ENCODE peak calls at places on chromosomes 11 and 22, in ten cellular contexts. J is adrenal gland; R is CD8-positive, alpha-beta memory T cell; Q is sigmoid colon; D is transverse colon; P is mammary epithelial cell; H is heart right ventricle; T is small intestine; F is effector memory CD4-positive, alpha-beta T cell; Y is lung. Z is an unnamed sample. For H3K4me1, the result is how much of the 10 kb centered on the place peaks cover.

GRCh38 chr11:83573097-83573496 is 286.9 kb upstream of the CCDC90B start:
- DNase-seq in R (no peak), J (no peak), Q (no peak), D (no peak), F (no peak), T (peak), Y (no peak), P (peak), H (no peak), Z (no peak)

GRCh38 chr22:41969110-41969646 is at the start of gene SEPTIN3:
- DNase-seq in R (no peak), F (no peak), D (no peak), Q (no peak), P (no peak), J (no peak), T (no peak), Y (no peak), H (no peak), Z (no peak)

GRCh38 chr22:36332623-36333331 is 55.0 kb downstream of the MYH9 start:
- DNase-seq in J (no peak), F (peak), R (peak), H (no peak), D (peak), T (no peak), Q (no peak), Y (no peak), P (peak), Z (no peak)

GRCh38 chr11:6303657-6304056 is 16.6 kb downstream of the CAVIN3 start:
- DNase-seq in T (no peak), Y (peak), R (no peak), H (no peak), F (no peak), J (no peak), D (no peak), P (no peak), Q (no peak), Z (no peak)

GRCh38 chr11:111836766-111837165 is 34.6 kb downstream of the ALG9 start:
- DNase-seq in Y (no peak), R (no peak), H (no peak), D (no peak), P (no peak), F (no peak), J (no peak), T (peak), Q (no peak), Z (no peak)

GRCh38 chr11:38687008-38687407 is 2089.0 kb upstream of the RAG2 start:
- DNase-seq in P (no peak), R (no peak), Y (no peak), D (no peak), Q (no peak), F (no peak), J (no peak), T (no peak), H (no peak), Z (no peak)

GRCh38 chr11:96259053-96259837 is 83.8 kb downstream of the MAML2 start:
- DNase-seq in Q (no peak), J (no peak), P (peak), Y (no peak), T (peak), F (no peak), R (no peak), H (no peak), D (no peak), Z (no peak)

GRCh38 chr11:35343033-35343598 is 76.2 kb downstream of the SLC1A2 start:
- DNase-seq in J (no peak), H (no peak), P (no peak), R (no peak), T (peak), F (peak), D (no peak), Q (no peak), Y (no peak), Z (no peak)

GRCh38 chr11:123069878-123070821 is 8.2 kb upstream of the HSPA8 start:
- DNase-seq in Q (no peak), J (no peak), Y (no peak), D (no peak), H (no peak), P (no peak), T (peak), F (no peak), R (no peak), Z (no peak)

GRCh38 chr22:23533328-23533762 is 46.7 kb downstream of the IGLL1 start:
- DNase-seq in H (no peak), Y (no peak), P (peak), D (no peak), R (no peak), J (peak), T (no peak), Q (peak), F (no peak), Z (no peak)

GRCh38 chr11:124961972-124962609 is 8.1 kb downstream of the CCDC15 start:
- DNase-seq in R (no peak), J (peak), D (no peak), P (peak), Q (no peak), Y (no peak), F (no peak), H (no peak), T (peak), Z (no peak)

GRCh38 chr11:93648168-93648567 is 13.3 kb upstream of the CEP295 start:
- DNase-seq in F (no peak), H (no peak), T (peak), D (no peak), P (peak), J (no peak), R (no peak), Y (no peak), Q (no peak), Z (no peak)

GRCh38 chr22:38970548-38970947 is 11.6 kb upstream of the APOBEC3B start:
- DNase-seq in T (no peak), J (no peak), R (no peak), D (no peak), H (no peak), P (no peak), Y (no peak), F (no peak), Q (no peak), Z (no peak)

GRCh38 chr22:23834830-23835772 is 3.7 kb downstream of the DERL3 start:
- DNase-seq in J (no peak), F (no peak), P (no peak), H (peak), Q (peak), T (no peak), Y (no peak), R (no peak), D (peak), Z (no peak)

GRCh38 chr11:102929966-102930365 is 25.6 kb downstream of the MMP13 start:
- DNase-seq in D (no peak), F (no peak), J (no peak), H (no peak), Y (no peak), P (peak), Q (no peak), T (peak), R (no peak), Z (no peak)

GRCh38 chr11:21785351-21785750 is 407.5 kb upstream of the ANO5 start:
- DNase-seq in T (no peak), R (no peak), F (no peak), Y (no peak), P (no peak), J (no peak), H (no peak), D (no peak), Q (no peak), Z (no peak)

GRCh38 chr11:100910808-100911207 is 218.8 kb downstream of the PGR start:
- DNase-seq in R (no peak), Q (no peak), J (no peak), P (no peak), F (no peak), T (no peak), H (no peak), Y (no peak), D (no peak), Z (no peak)

GRCh38 chr11:18383388-18384156 is 10.8 kb upstream of the LDHA start:
- DNase-seq in F (peak), J (peak), Y (peak), H (peak), R (peak), T (peak), Q (peak), D (peak), P (peak), Z (peak)

GRCh38 chr11:76620471-76620870 is 50.1 kb downstream of the LRRC32 start:
- DNase-seq in Q (no peak), H (no peak), P (peak), F (no peak), D (no peak), R (no peak), T (no peak), J (no peak), Y (no peak), Z (no peak)

GRCh38 chr22:29216873-29217666 is 11.4 kb downstream of the EMID1 start:
- DNase-seq in Q (peak), H (no peak), J (peak), R (no peak), T (no peak), D (no peak), Y (no peak), F (no peak), P (peak), Z (no peak)

GRCh38 chr22:29972121-29972520 is 89.1 kb downstream of the MTMR3 start:
- DNase-seq in H (no peak), Q (no peak), Y (no peak), T (no peak), J (no peak), F (no peak), P (no peak), D (no peak), R (no peak), Z (no peak)

GRCh38 chr11:130358398-130358797 is 43.7 kb upstream of the ZBTB44 start:
- DNase-seq in T (no peak), J (no peak), R (no peak), Y (no peak), H (no peak), D (no peak), P (no peak), F (no peak), Q (no peak), Z (no peak)

GRCh38 chr11:70727899-70728620 is 329.7 kb downstream of the CTTN start:
- DNase-seq in D (no peak), P (no peak), H (no peak), R (no peak), Y (no peak), Q (no peak), T (no peak), J (no peak), F (no peak), Z (no peak)

GRCh38 chr11:83827940-83828554 is 541.9 kb upstream of the CCDC90B start:
- DNase-seq in F (no peak), D (no peak), Y (no peak), J (no peak), Q (no peak), T (peak), P (no peak), H (no peak), R (no peak), Z (no peak)

GRCh38 chr11:1112351-1113191 is 37.9 kb downstream of the MUC2 start:
- DNase-seq in H (no peak), Q (peak), J (no peak), T (peak), Y (no peak), R (no peak), F (no peak), D (no peak), P (no peak), Z (no peak)

GRCh38 chr11:81237139-81237538 is 1496.5 kb downstream of the FAM181B start:
- DNase-seq in Y (no peak), R (no peak), H (no peak), J (peak), T (peak), Q (no peak), F (no peak), P (peak), D (no peak), Z (no peak)

GRCh38 chr11:6307879-6308278 is 12.4 kb downstream of the CAVIN3 start:
- DNase-seq in D (no peak), P (no peak), H (no peak), Q (no peak), R (no peak), T (no peak), J (no peak), F (no peak), Y (no peak), Z (no peak)

GRCh38 chr11:78336877-78337553 is 80.6 kb downstream of the GAB2 start:
- DNase-seq in P (no peak), H (no peak), R (no peak), T (peak), F (no peak), Q (no peak), J (no peak), D (no peak), Y (no peak), Z (no peak)

DNA sequence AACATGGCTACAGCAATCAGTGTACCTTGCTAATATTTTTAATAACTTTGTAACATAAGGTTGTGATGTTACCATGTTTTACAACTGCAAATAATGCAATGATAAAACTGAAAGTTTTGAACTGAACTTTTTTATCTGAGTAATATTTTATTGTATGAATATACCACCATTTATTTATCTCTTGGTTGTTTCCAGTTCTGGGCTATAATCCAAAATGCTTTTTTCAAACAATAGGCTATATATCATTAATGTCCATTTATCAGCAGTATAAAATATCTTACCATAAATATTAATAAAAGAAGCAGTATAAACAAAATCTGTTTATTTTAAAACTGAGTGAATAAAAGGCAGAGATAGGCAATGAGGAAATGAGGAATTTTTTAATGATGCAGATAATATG is 63.3 kb downstream of the SIK3 start:
- DNase-seq in D (no peak), J (no peak), R (no peak), T (no peak), P (no peak), F (no peak), Y (no peak), Q (no peak), H (no peak), Z (no peak)
- H3K4me1 ChIP-seq in D (under half), J (under half), R (under half), T (under half), P (under half), F (under half), Y (under half), Q (under half), H (under half), Z (under half)

GRCh38 chr11:67268036-67268683 is 1.9 kb downstream of the GRK2 start:
- DNase-seq in R (peak), Q (peak), F (no peak), J (no peak), H (peak), P (no peak), T (no peak), Y (no peak), D (peak), Z (no peak)
- H3K4me1 ChIP-seq in R (half or more), Q (half or more), F (half or more), J (under half), H (half or more), P (under half), T (under half), Y (under half), D (half or more), Z (half or more)

GRCh38 chr11:86067230-86068137 is 1.4 kb downstream of the PICALM start:
- DNase-seq in D (no peak), R (no peak), J (no peak), F (no peak), Y (no peak), H (no peak), T (peak), P (peak), Q (no peak), Z (no peak)
- H3K4me1 ChIP-seq in D (under half), R (under half), J (under half), F (under half), Y (under half), H (half or more), T (under half), P (under half), Q (under half), Z (half or more)

GRCh38 chr11:60841797-60842687 is at the start of gene CCDC86:
- DNase-seq in D (peak), R (peak), Q (peak), P (peak), F (peak), J (peak), H (peak), Y (peak), T (peak), Z (peak)
- H3K4me1 ChIP-seq in D (under half), R (under half), Q (under half), P (under half), F (under half), J (under half), H (half or more), Y (under half), T (under half), Z (under half)

GRCh38 chr22:26565181-26565580 is 24.8 kb downstream of the TPST2 start:
- DNase-seq in H (no peak), Q (no peak), J (no peak), R (no peak), Y (no peak), T (no peak), D (no peak), F (no peak), P (peak), Z (no peak)

GRCh38 chr22:26566994-26567393 is 22.9 kb downstream of the TPST2 start:
- DNase-seq in J (no peak), D (no peak), F (no peak), R (no peak), T (no peak), Q (no peak), Y (no peak), P (no peak), H (no peak), Z (no peak)

GRCh38 chr22:26564181-26564580 is 25.8 kb downstream of the TPST2 start:
- DNase-seq in R (no peak), Q (no peak), F (no peak), P (peak), J (no peak), H (no peak), T (no peak), Y (no peak), D (no peak), Z (no peak)

GRCh38 chr22:26564672-26565071 is 25.3 kb downstream of the TPST2 start:
- DNase-seq in R (no peak), F (no peak), J (no peak), D (no peak), T (no peak), Q (no peak), P (no peak), H (no peak), Y (no peak), Z (no peak)

GRCh38 chr22:26565889-26566288 is 24.0 kb downstream of the TPST2 start:
- DNase-seq in R (no peak), J (no peak), P (no peak), F (no peak), T (no peak), Q (no peak), H (no peak), Y (no peak), D (no peak), Z (no peak)
- H3K4me1 ChIP-seq in R (under half), J (under half), P (half or more), F (under half), T (under half), Q (under half), H (under half), Y (under half), D (under half), Z (under half)

GRCh38 chr11:12841946-12842630 is 167.0 kb upstream of the RASSF10 start:
- DNase-seq in D (no peak), Q (no peak), T (no peak), P (peak), H (no peak), F (no peak), Y (no peak), J (peak), R (no peak), Z (no peak)

GRCh38 chr11:12846766-12847615 is 162.1 kb upstream of the RASSF10 start:
- DNase-seq in P (no peak), D (no peak), Q (no peak), F (no peak), T (no peak), J (no peak), R (no peak), Y (no peak), H (no peak), Z (no peak)

GRCh38 chr11:12845739-12846358 is 163.3 kb upstream of the RASSF10 start:
- DNase-seq in J (no peak), F (no peak), R (no peak), P (no peak), H (peak), Q (peak), D (peak), Y (no peak), T (peak), Z (no peak)

GRCh38 chr11:12840871-12841516 is 166.8 kb downstream of the TEAD1 start:
- DNase-seq in J (no peak), P (peak), T (no peak), D (no peak), Y (no peak), Q (no peak), H (no peak), F (no peak), R (no peak), Z (no peak)

GRCh38 chr11:12842933-12843636 is 166.0 kb upstream of the RASSF10 start:
- DNase-seq in Y (no peak), R (no peak), D (no peak), J (peak), F (no peak), Q (no peak), P (peak), T (no peak), H (no peak), Z (no peak)
- H3K4me1 ChIP-seq in Y (under half), R (under half), D (half or more), J (under half), F (under half), Q (half or more), P (half or more), T (under half), H (half or more), Z (half or more)

GRCh38 chr11:114181752-114182151 is 114.4 kb upstream of the NNMT start:
- DNase-seq in R (no peak), P (no peak), Y (no peak), F (no peak), T (no peak), H (no peak), Q (no peak), J (no peak), D (no peak), Z (no peak)

GRCh38 chr11:114182471-114182968 is 113.7 kb upstream of the NNMT start:
- DNase-seq in H (no peak), D (no peak), Y (no peak), F (no peak), T (no peak), J (no peak), P (no peak), Q (no peak), R (no peak), Z (no peak)

GRCh38 chr11:114185436-114185835 is 110.8 kb upstream of the NNMT start:
- DNase-seq in D (no peak), R (peak), Q (no peak), Y (no peak), J (no peak), T (no peak), P (no peak), H (no peak), F (no peak), Z (no peak)

GRCh38 chr11:114181195-114181594 is 115.0 kb upstream of the NNMT start:
- DNase-seq in F (no peak), R (no peak), Q (no peak), H (no peak), D (no peak), J (no peak), T (no peak), Y (no peak), P (no peak), Z (no peak)

DNA sequence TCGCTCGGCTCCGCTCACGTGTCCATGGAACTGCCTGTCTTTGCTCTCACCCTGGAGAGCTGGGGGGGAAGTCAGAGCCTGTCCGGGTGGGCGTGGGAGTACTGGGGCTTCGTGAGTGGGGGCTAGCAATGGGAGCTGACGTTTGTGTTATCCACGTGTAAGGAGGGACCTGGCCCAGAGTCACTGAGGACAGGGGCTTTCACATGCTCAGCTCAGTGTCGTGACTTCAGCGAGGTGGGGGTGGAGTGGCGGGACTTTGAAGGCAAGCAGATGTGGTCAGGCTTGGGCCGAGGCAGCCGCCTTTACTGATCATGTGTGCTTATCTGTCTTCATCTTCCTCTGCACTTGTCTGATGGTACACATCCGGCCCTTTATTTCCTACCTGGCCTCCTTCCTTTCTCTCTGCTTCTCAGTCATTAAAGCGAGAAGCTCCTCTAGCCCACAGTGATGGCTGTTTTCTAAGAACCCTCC is 113.1 kb upstream of the NNMT start:
- DNase-seq in Y (no peak), F (peak), H (no peak), J (no peak), P (no peak), T (peak), D (peak), Q (peak), R (peak), Z (no peak)
- H3K4me1 ChIP-seq in Y (under half), F (under half), H (half or more), J (under half), P (under half), T (under half), D (half or more), Q (half or more), R (half or more), Z (half or more)

DNA sequence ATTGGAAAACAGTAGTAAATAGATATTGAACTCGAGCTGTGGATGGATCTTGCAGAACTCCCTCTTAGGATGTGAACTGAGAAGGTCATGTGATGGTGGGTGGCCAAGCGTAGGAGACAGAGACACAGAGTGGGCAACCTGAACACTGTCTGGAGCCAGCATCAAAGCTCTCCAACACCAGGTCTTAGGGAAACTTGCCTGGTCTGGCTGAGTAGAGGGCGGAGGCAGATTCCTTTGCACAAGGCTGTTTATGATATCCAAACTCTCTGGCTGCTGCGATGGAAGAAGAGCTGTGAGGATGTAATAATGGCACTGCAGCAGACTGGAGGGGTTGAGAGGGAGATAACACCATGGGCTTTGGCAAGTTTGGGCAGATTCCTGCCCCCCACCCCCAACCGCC is 10.1 kb downstream of the NAV2 start:
- DNase-seq in T (no peak), D (no peak), J (no peak), R (no peak), H (no peak), P (no peak), Y (no peak), F (no peak), Q (no peak), Z (no peak)
- H3K4me1 ChIP-seq in T (under half), D (under half), J (under half), R (under half), H (half or more), P (under half), Y (under half), F (under half), Q (half or more), Z (half or more)

Z was measured in esophagus muscularis mucosa.